ENCODE peak calls at places on chromosomes 16 and 17, in six cellular contexts. T, G, F, Y, R and K are unnamed samples.

GRCh38 chr17:65545708-65546523 is 15.5 kb downstream of the AXIN2 start:
- DNase-seq in G (no peak), T (no peak), Y (no peak), F (no peak), R (no peak), K (no peak)

GRCh38 chr17:1091885-1092284 is 87.9 kb downstream of the ABR start:
- DNase-seq in F (no peak), R (no peak), T (no peak), Y (no peak), G (no peak), K (no peak)

GRCh38 chr17:7246779-7247178 is 4.5 kb upstream of the GABARAP start:
- DNase-seq in G (no peak), R (no peak), T (no peak), Y (no peak), F (no peak), K (no peak)

GRCh38 chr16:30663038-30663437 is 4.8 kb downstream of the FBRS start:
- DNase-seq in F (no peak), T (no peak), Y (no peak), G (no peak), R (no peak), K (no peak)

GRCh38 chr16:56257666-56258359 is 66.5 kb downstream of the GNAO1 start:
- DNase-seq in G (no peak), R (no peak), Y (no peak), T (no peak), F (no peak), K (no peak)

GRCh38 chr17:70394833-70395232 is 225.5 kb downstream of the KCNJ2 start:
- DNase-seq in R (no peak), F (no peak), Y (no peak), G (no peak), T (no peak), K (no peak)

GRCh38 chr16:89020068-89020924 is 43.3 kb upstream of the CBFA2T3 start:
- DNase-seq in R (no peak), G (no peak), Y (no peak), F (peak), T (no peak), K (no peak)

GRCh38 chr16:57628008-57628781 is at the start of gene ADGRG1:
- DNase-seq in R (peak), G (peak), F (peak), T (no peak), Y (peak), K (peak)

GRCh38 chr16:84700518-84701277 is 898 bp downstream of the USP10 start:
- DNase-seq in Y (peak), F (no peak), T (peak), G (no peak), R (peak), K (peak)

GRCh38 chr16:85227924-85228462 is 115.7 kb upstream of the CIBAR2 start:
- DNase-seq in F (no peak), R (no peak), G (no peak), Y (peak), T (no peak), K (no peak)

GRCh38 chr17:57649731-57650484 is 95.2 kb downstream of the CCDC182 start:
- DNase-seq in T (no peak), Y (no peak), G (no peak), R (no peak), F (no peak), K (no peak)

GRCh38 chr16:10876799-10877341 is at the start of gene CIITA:
- DNase-seq in F (peak), G (peak), R (peak), Y (no peak), T (peak), K (peak)

GRCh38 chr17:63701477-63702222 is 1.7 kb upstream of the LIMD2 start:
- DNase-seq in T (peak), R (no peak), F (peak), Y (no peak), G (no peak), K (no peak)

GRCh38 chr17:80036715-80037477 is 454 bp downstream of the CCDC40 start:
- DNase-seq in G (no peak), F (peak), R (peak), Y (peak), T (no peak), K (no peak)

GRCh38 chr16:75226550-75227360 is 8.0 kb downstream of the CTRB1 start:
- DNase-seq in F (no peak), T (no peak), R (no peak), G (no peak), Y (no peak), K (no peak)
- TF ChIP-seq CTCF in F (no peak), T (no peak), R (no peak), G (no peak), Y (no peak), K (no peak)

GRCh38 chr16:790086-790485 is 1.7 kb downstream of the CHTF18 start:
- DNase-seq in G (no peak), R (no peak), F (no peak), Y (no peak), T (no peak), K (no peak)

GRCh38 chr16:789451-789850 is 1.0 kb downstream of the CHTF18 start:
- DNase-seq in G (no peak), R (no peak), T (no peak), Y (no peak), F (no peak), K (no peak)

GRCh38 chr16:787978-788398 is at the start of gene RPUSD1:
- DNase-seq in F (peak), G (no peak), Y (no peak), T (no peak), R (no peak), K (no peak)

GRCh38 chr16:787261-787966 is 767 bp downstream of the RPUSD1 start:
- DNase-seq in F (peak), Y (no peak), T (peak), G (no peak), R (no peak), K (no peak)

DNA sequence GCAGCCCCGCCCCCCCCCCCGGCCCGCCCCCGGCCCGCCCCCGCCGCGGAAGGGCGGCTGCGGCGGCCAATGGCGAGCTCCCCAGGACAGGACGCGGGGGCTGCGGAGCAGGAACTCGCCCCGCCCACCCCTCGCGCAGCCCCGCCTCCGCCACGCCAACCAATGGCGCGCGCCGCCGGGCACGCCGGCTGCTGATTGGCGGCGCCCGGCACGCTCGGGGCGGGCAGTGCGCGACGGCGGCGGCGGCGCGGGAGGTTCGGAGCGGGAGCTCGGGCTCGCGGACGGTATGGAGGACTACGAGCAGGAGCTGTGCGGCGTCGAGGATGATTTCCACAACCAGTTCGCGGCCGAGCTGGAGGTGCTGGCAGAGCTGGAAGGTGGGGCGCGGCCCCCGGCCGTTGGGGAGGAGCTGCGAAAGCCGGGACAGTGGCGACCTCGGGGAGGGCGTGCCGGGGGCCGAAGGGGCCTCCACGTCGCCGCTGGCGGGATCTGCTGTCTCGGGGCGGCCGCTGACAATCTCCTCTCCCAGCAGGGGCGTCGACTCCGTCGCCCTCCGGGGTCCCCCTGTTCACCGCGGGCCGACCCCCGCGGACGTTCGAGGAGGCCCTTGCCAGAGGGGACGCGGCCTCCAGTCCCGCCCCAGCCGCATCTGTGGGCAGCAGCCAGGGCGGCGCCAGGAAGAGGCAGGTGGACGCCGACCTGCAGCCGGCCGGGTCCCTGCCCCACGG is at the start of gene CHTF18:
- DNase-seq in G (peak), F (peak), Y (peak), R (peak), T (peak), K (peak)
- H3K27ac ChIP-seq in G (no peak), F (peak), Y (peak), R (no peak), T (peak), K (peak)

GRCh38 chr17:81480140-81480917 is 32.3 kb downstream of the ACTG1 start:
- DNase-seq in F (no peak), R (peak), G (no peak), T (no peak), Y (no peak), K (peak)
- TF ChIP-seq CTCF in F (no peak), R (no peak), G (no peak), T (no peak), Y (peak), K (no peak)

GRCh38 chr17:28944862-28945741 is 6.2 kb downstream of the PHF12 start:
- DNase-seq in T (no peak), Y (no peak), G (no peak), R (peak), F (no peak), K (no peak)

GRCh38 chr17:28948342-28948741 is 3.0 kb downstream of the PHF12 start:
- DNase-seq in Y (no peak), T (no peak), F (no peak), G (no peak), R (peak), K (no peak)

GRCh38 chr17:28944343-28944742 is 7.0 kb downstream of the PHF12 start:
- DNase-seq in F (no peak), T (no peak), Y (no peak), R (no peak), G (no peak), K (no peak)

GRCh38 chr17:28947639-28948038 is 3.7 kb downstream of the PHF12 start:
- DNase-seq in G (no peak), F (no peak), T (no peak), Y (no peak), R (no peak), K (no peak)

GRCh38 chr17:28946239-28946638 is 5.1 kb downstream of the PHF12 start:
- DNase-seq in T (no peak), R (peak), Y (no peak), G (no peak), F (no peak), K (no peak)
- H3K27ac ChIP-seq in T (no peak), R (peak), Y (no peak), G (peak), F (peak), K (no peak)